ENCODE peak calls at places on chromosomes 3 and 15, in seven cellular contexts. V is aorta; R is omental fat pad; W is activated CD4-positive, alpha-beta T cell treated with anti-CD3 and anti-CD28 coated beads for 36 hours; Z is sciatic nerve; I is naive thymus-derived CD8-positive, alpha-beta T cell; Q is activated CD4-positive, CD25-positive, alpha-beta regulatory T cell treated with anti-CD3 and anti-CD28 coated beads, Interleukin-2, amount 50 U/mL, for 24 hours. C is an unnamed sample.

GRCh38 chr3:2589336-2589969 is 490.8 kb downstream of the CNTN4 start:
- ATAC-seq in Q (no peak), V (no peak), Z (no peak), W (no peak), I (no peak), R (no peak), C (no peak)

GRCh38 chr3:31732548-31732947 is 199.8 kb downstream of the STT3B start:
- ATAC-seq in I (no peak), Z (no peak), R (no peak), V (no peak), Q (no peak), W (no peak), C (no peak)

GRCh38 chr3:195906865-195907729 is 1.3 kb downstream of the TNK2 start:
- ATAC-seq in R (no peak), Z (peak), Q (peak), I (peak), V (no peak), W (peak), C (peak)

GRCh38 chr3:188634285-188634684 is 480.3 kb downstream of the LPP start:
- ATAC-seq in W (no peak), I (no peak), Z (no peak), Q (no peak), V (no peak), R (no peak), C (no peak)

GRCh38 chr3:34865350-34865749 is 774.0 kb upstream of the ARPP21 start:
- ATAC-seq in R (no peak), W (no peak), Z (no peak), Q (no peak), I (no peak), V (no peak), C (no peak)

GRCh38 chr3:61052855-61053254 is 198.4 kb downstream of the FHIT start:
- ATAC-seq in V (no peak), Z (no peak), W (no peak), I (no peak), R (no peak), Q (no peak), C (no peak)

GRCh38 chr3:70716832-70717231 is 404.4 kb upstream of the MDFIC2 start:
- ATAC-seq in R (no peak), I (no peak), V (no peak), W (no peak), Q (no peak), Z (peak), C (no peak)

GRCh38 chr15:33132722-33133345 is 61.7 kb downstream of the FMN1 start:
- ATAC-seq in V (peak), W (peak), Q (no peak), R (no peak), Z (peak), I (no peak), C (peak)

GRCh38 chr15:29018406-29018805 is 132.6 kb downstream of the APBA2 start:
- ATAC-seq in I (no peak), W (no peak), R (no peak), Z (no peak), Q (no peak), V (no peak), C (no peak)

GRCh38 chr3:37174532-37175126 is at the start of gene LRRFIP2:
- ATAC-seq in W (peak), R (peak), V (no peak), Q (peak), Z (no peak), I (no peak), C (peak)

GRCh38 chr3:102156426-102156825 is 278.4 kb upstream of the ZPLD1 start:
- ATAC-seq in V (no peak), R (peak), W (no peak), I (no peak), Q (no peak), Z (no peak), C (peak)

GRCh38 chr15:31887246-31887645 is 143.1 kb upstream of the CHRNA7 start:
- ATAC-seq in V (no peak), W (no peak), Z (no peak), I (no peak), Q (no peak), R (no peak), C (no peak)

GRCh38 chr3:110687138-110687537 is 384.5 kb upstream of the NECTIN3 start:
- ATAC-seq in Z (no peak), I (no peak), R (no peak), W (no peak), V (no peak), Q (no peak), C (no peak)

GRCh38 chr3:169710619-169711018 is 47.1 kb upstream of the MECOM start:
- ATAC-seq in R (no peak), Z (no peak), I (no peak), Q (no peak), W (no peak), V (no peak), C (no peak)

GRCh38 chr3:54123538-54124196 is 1.3 kb downstream of the CACNA2D3 start:
- ATAC-seq in I (no peak), Z (peak), Q (no peak), V (no peak), R (no peak), W (no peak), C (no peak)

GRCh38 chr3:117160176-117160575 is 450.6 kb downstream of the TUSC7 start:
- ATAC-seq in W (no peak), V (no peak), Z (no peak), I (no peak), Q (no peak), R (no peak), C (no peak)

GRCh38 chr3:182618981-182619591 is 174.2 kb upstream of the ATP11B start:
- ATAC-seq in R (no peak), Z (no peak), I (no peak), W (no peak), Q (no peak), V (no peak), C (peak)

GRCh38 chr3:155651489-155652223 is 93.2 kb downstream of the PLCH1 start:
- ATAC-seq in V (no peak), I (no peak), W (no peak), R (no peak), Z (no peak), Q (no peak), C (no peak)